ENCODE peak calls at places on chromosomes 1 and 21, in four cellular contexts. R is spleen, M is A549, P is transverse colon. D is an unnamed sample.

GRCh38 chr1:67843746-67844145 is 10.5 kb upstream of the GNG12 start:
- DNase-seq in R (no peak), M (no peak), P (no peak), D (no peak)

GRCh38 chr1:58785424-58786058 is 1.7 kb upstream of the JUN start:
- DNase-seq in R (peak; percentile 88), M (peak; percentile 24), P (peak; percentile 68), D (peak; percentile 61)

GRCh38 chr1:8370046-8370881 is 52.4 kb downstream of the SLC45A1 start:
- DNase-seq in R (no peak), M (no peak), P (no peak), D (peak; percentile 11)

GRCh38 chr1:20430355-20431290 is 55.4 kb downstream of the CAMK2N1 start:
- DNase-seq in R (no peak), M (peak; percentile 39), P (peak; percentile 41), D (peak; percentile 47)

GRCh38 chr1:111624382-111624781 is 4.8 kb downstream of the RAP1A start:
- DNase-seq in R (no peak), M (no peak), P (no peak), D (no peak)

GRCh38 chr1:201692307-201693018 is 136.5 kb upstream of the IPO9 start:
- DNase-seq in R (no peak), M (no peak), P (no peak), D (no peak)

GRCh38 chr1:207818971-207819451 is 67.2 kb downstream of the CD46 start:
- DNase-seq in R (no peak), M (peak; percentile 46), P (no peak), D (no peak)

GRCh38 chr1:228781161-228781771 is 46.0 kb downstream of the RHOU start:
- DNase-seq in R (no peak), M (no peak), P (no peak), D (peak; percentile 41)

GRCh38 chr1:56448937-56449336 is 130.4 kb downstream of the PLPP3 start:
- DNase-seq in R (no peak), M (peak; percentile 15), P (no peak), D (no peak)

GRCh38 chr1:153678519-153679336 is at the start of gene NPR1:
- DNase-seq in R (peak; percentile 79), M (peak; percentile 48), P (peak; percentile 33), D (peak; percentile 69)

GRCh38 chr1:97245682-97246081 is 524.1 kb downstream of the PTBP2 start:
- DNase-seq in R (no peak), M (no peak), P (no peak), D (peak; percentile 16)

GRCh38 chr1:79662596-79662995 is 656.1 kb upstream of the ADGRL4 start:
- DNase-seq in R (no peak), M (no peak), P (no peak), D (no peak)

GRCh38 chr1:202590119-202590518 is 120.1 kb downstream of the SYT2 start:
- DNase-seq in R (no peak), M (no peak), P (no peak), D (no peak)

GRCh38 chr1:207031632-207032258 is 811 bp downstream of the C1orf116 start:
- DNase-seq in R (no peak), M (no peak), P (peak; percentile 82), D (no peak)

DNA sequence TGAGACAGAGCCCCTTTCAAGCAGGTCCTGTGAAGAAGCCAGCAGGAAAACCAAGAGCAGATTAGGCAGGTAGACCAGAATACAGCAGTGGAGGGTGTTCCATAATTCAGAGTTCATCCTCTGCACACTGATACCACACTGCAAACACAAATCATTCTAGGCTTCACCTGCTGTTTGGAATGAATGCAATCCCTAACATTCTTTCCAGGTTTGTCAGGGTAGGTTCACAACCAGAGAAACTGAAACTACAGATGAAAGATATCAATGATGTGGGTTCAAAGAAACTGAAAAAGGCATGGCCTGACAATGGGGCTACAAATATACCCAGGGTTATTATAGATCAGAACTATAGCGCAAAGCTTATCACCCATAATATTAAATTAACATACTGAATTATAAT is 8.9 kb upstream of the SGIP1 start:
- DNase-seq in R (no peak), M (no peak), P (no peak), D (no peak)
- H3K4me1 ChIP-seq in R (no peaks in the 10 kb centered on the region), M (peaks cover 39% of the 10 kb centered on the region), P (no peaks in the 10 kb centered on the region), D (no peaks in the 10 kb centered on the region)

GRCh38 chr1:61865646-61866220 is 123.5 kb downstream of the PATJ start:
- DNase-seq in R (no peak), M (no peak), P (no peak), D (no peak)
- TF ChIP-seq POLR2A in R (no peak), M (no peak), P (no peak), D (no peak)

GRCh38 chr1:39413902-39414528 is 77.4 kb upstream of the BMP8A start:
- DNase-seq in R (no peak), M (no peak), P (no peak), D (no peak)
- H3K4me3 ChIP-seq in R (peak overlapping the region; percentile 16), M (no peak overlapping the region), P (no peak overlapping the region), D (no peak overlapping the region)

GRCh38 chr1:16128338-16128741 is 27.5 kb downstream of the EPHA2 start:
- DNase-seq in R (no peak), M (no peak), P (no peak), D (peak; percentile 77)
- H3K4me1 ChIP-seq in R (no peaks in the 10 kb centered on the region), M (peaks cover 32% of the 10 kb centered on the region), P (no peaks in the 10 kb centered on the region), D (peaks cover 16% of the 10 kb centered on the region)

GRCh38 chr1:15937706-15938168 is 38.2 kb downstream of the ZBTB17 start:
- DNase-seq in R (no peak), M (no peak), P (no peak), D (no peak)
- TF ChIP-seq POLR2A in R (no peak), M (no peak), P (no peak), D (no peak)

GRCh38 chr21:24590261-24590660 is 1017.0 kb downstream of the MRPL39 start:
- DNase-seq in R (no peak), M (no peak), P (no peak), D (no peak)
- H3K4me3 ChIP-seq in R (no peak overlapping the region), M (no peak overlapping the region), P (no peak overlapping the region), D (no peak overlapping the region)

GRCh38 chr1:12417389-12417788 is 187.6 kb downstream of the VPS13D start:
- DNase-seq in R (no peak), M (no peak), P (no peak), D (no peak)
- H3K4me1 ChIP-seq in R (no peaks in the 10 kb centered on the region), M (no peaks in the 10 kb centered on the region), P (no peaks in the 10 kb centered on the region), D (no peaks in the 10 kb centered on the region)